ENCODE peak calls at places on chromosomes 13 and 19, in five cellular contexts. B is nucleus accumbens, H is Karpas-422, T is activated T-cell treated with anti-CD3 and anti-CD28 coated beads for 1 hour, F is SHP77. Y is an unnamed sample.

GRCh38 chr13:20796791-20797513 is 23.2 kb upstream of the EEF1AKMT1 start:
- DNase-seq in B (no peak), H (no peak), T (no peak), F (no peak), Y (no peak)

GRCh38 chr13:98889419-98890079 is 88.3 kb downstream of the DOCK9 start:
- DNase-seq in B (no peak), H (no peak), T (no peak), F (no peak), Y (no peak)

GRCh38 chr19:49356382-49356781 is 5.8 kb downstream of the TEAD2 start:
- DNase-seq in B (no peak), H (no peak), T (no peak), F (no peak), Y (no peak)

GRCh38 chr13:44116562-44117315 is 237.0 kb downstream of the LACC1 start:
- DNase-seq in B (no peak), H (no peak), T (no peak), F (no peak), Y (no peak)

GRCh38 chr19:2986951-2987491 is 9.7 kb downstream of the TLE6 start:
- DNase-seq in B (no peak), H (no peak), T (no peak), F (peak; percentile 28), Y (no peak)

GRCh38 chr19:55088543-55089265 is 13.0 kb downstream of the EPS8L1 start:
- DNase-seq in B (peak; percentile 39), H (peak; percentile 96), T (peak; percentile 77), F (peak; percentile 57), Y (peak; percentile 64)

GRCh38 chr19:39409207-39409885 is 2.7 kb downstream of the ZFP36 start:
- DNase-seq in B (no peak), H (peak; percentile 87), T (peak; percentile 84), F (peak; percentile 85), Y (peak; percentile 71)

GRCh38 chr13:24741016-24741662 is 22.8 kb upstream of the RNF17 start:
- DNase-seq in B (no peak), H (peak; percentile 73), T (no peak), F (peak; percentile 3), Y (no peak)

GRCh38 chr19:53511933-53512374 is 26.0 kb upstream of the ZNF331 start:
- DNase-seq in B (no peak), H (peak; percentile 92), T (peak; percentile 33), F (no peak), Y (peak; percentile 35)

GRCh38 chr19:8367327-8368001 is 3.5 kb downstream of the ANGPTL4 start:
- DNase-seq in B (peak; percentile 17), H (no peak), T (no peak), F (peak; percentile 62), Y (peak; percentile 83)

GRCh38 chr19:5718579-5719273 is 1.2 kb downstream of the LONP1 start:
- DNase-seq in B (no peak), H (peak; percentile 67), T (no peak), F (no peak), Y (no peak)

GRCh38 chr19:15373644-15374043 is 5.9 kb downstream of the AKAP8 start:
- DNase-seq in B (no peak), H (no peak), T (no peak), F (no peak), Y (no peak)

GRCh38 chr13:28326081-28326480 is 168.8 kb downstream of the FLT1 start:
- DNase-seq in B (no peak), H (no peak), T (no peak), F (no peak), Y (no peak)

GRCh38 chr13:100987993-100988392 is 313.4 kb upstream of the TMTC4 start:
- DNase-seq in B (no peak), H (no peak), T (no peak), F (no peak), Y (peak; percentile 45)

GRCh38 chr13:83780201-83780600 is 102.1 kb downstream of the SLITRK1 start:
- DNase-seq in B (no peak), H (peak; percentile 74), T (no peak), F (no peak), Y (no peak)

GRCh38 chr13:108850706-108851105 is 221.3 kb downstream of the MYO16 start:
- DNase-seq in B (no peak), H (no peak), T (no peak), F (no peak), Y (no peak)

GRCh38 chr19:3210347-3211017 is 14.0 kb upstream of the CELF5 start:
- DNase-seq in B (no peak), H (peak; percentile 84), T (peak; percentile 71), F (peak; percentile 16), Y (peak; percentile 67)

GRCh38 chr13:46593403-46593802 is 40.4 kb downstream of the LRCH1 start:
- DNase-seq in B (no peak), H (no peak), T (no peak), F (no peak), Y (no peak)

GRCh38 chr13:95494082-95494681 is 58.3 kb upstream of the CLDN10 start:
- DNase-seq in B (no peak), H (peak; percentile 80), T (no peak), F (peak; percentile 55), Y (no peak)

GRCh38 chr19:38392707-38393308 is 4.3 kb downstream of the SPRED3 start:
- DNase-seq in B (no peak), H (no peak), T (no peak), F (no peak), Y (no peak)